ENCODE peak calls at places on chromosome 1, in six cellular contexts. One of them, this sample, is unnamed.

GRCh38 chr1:21638531-21639341 is 30.4 kb downstream of the RAP1GAP start:
- DNase-seq in AG20443: no peak
- DNase-seq in type B pancreatic cell: no peak
- DNase-seq in fibroblast of villous mesenchyme: peak
- DNase-seq in hippocampal formation: no peak
- DNase-seq in dorsolateral prefrontal cortex: no peak
- DNase-seq in this sample: no peak

GRCh38 chr1:5980314-5981008 is 11.8 kb downstream of the NPHP4 start:
- DNase-seq in AG20443: peak
- DNase-seq in type B pancreatic cell: no peak
- DNase-seq in fibroblast of villous mesenchyme: peak
- DNase-seq in hippocampal formation: no peak
- DNase-seq in dorsolateral prefrontal cortex: no peak
- DNase-seq in this sample: peak

GRCh38 chr1:182264187-182264586 is 127.4 kb downstream of the GLUL start:
- DNase-seq in AG20443: no peak
- DNase-seq in type B pancreatic cell: no peak
- DNase-seq in fibroblast of villous mesenchyme: no peak
- DNase-seq in hippocampal formation: no peak
- DNase-seq in dorsolateral prefrontal cortex: no peak
- DNase-seq in this sample: no peak

GRCh38 chr1:220321758-220322157 is 49.5 kb upstream of the RAB3GAP2 start:
- DNase-seq in AG20443: no peak
- DNase-seq in type B pancreatic cell: no peak
- DNase-seq in fibroblast of villous mesenchyme: no peak
- DNase-seq in hippocampal formation: no peak
- DNase-seq in dorsolateral prefrontal cortex: no peak
- DNase-seq in this sample: no peak

GRCh38 chr1:13819637-13820036 is 119.6 kb downstream of the PRDM2 start:
- DNase-seq in AG20443: no peak
- DNase-seq in type B pancreatic cell: no peak
- DNase-seq in fibroblast of villous mesenchyme: no peak
- DNase-seq in hippocampal formation: no peak
- DNase-seq in dorsolateral prefrontal cortex: no peak
- DNase-seq in this sample: no peak

GRCh38 chr1:3453891-3454810 is at the start of gene ARHGEF16:
- DNase-seq in AG20443: peak
- DNase-seq in type B pancreatic cell: no peak
- DNase-seq in fibroblast of villous mesenchyme: peak
- DNase-seq in hippocampal formation: no peak
- DNase-seq in dorsolateral prefrontal cortex: no peak
- DNase-seq in this sample: no peak

GRCh38 chr1:147245129-147245528 is 2.6 kb downstream of the CHD1L start:
- DNase-seq in AG20443: no peak
- DNase-seq in type B pancreatic cell: no peak
- DNase-seq in fibroblast of villous mesenchyme: no peak
- DNase-seq in hippocampal formation: no peak
- DNase-seq in dorsolateral prefrontal cortex: no peak
- DNase-seq in this sample: no peak

GRCh38 chr1:89271616-89272015 is 1.0 kb downstream of the GBP5 start:
- DNase-seq in AG20443: peak
- DNase-seq in type B pancreatic cell: no peak
- DNase-seq in fibroblast of villous mesenchyme: peak
- DNase-seq in hippocampal formation: no peak
- DNase-seq in dorsolateral prefrontal cortex: no peak
- DNase-seq in this sample: no peak

GRCh38 chr1:53783056-53783455 is 44.1 kb upstream of the GLIS1 start:
- DNase-seq in AG20443: peak
- DNase-seq in type B pancreatic cell: no peak
- DNase-seq in fibroblast of villous mesenchyme: no peak
- DNase-seq in hippocampal formation: no peak
- DNase-seq in dorsolateral prefrontal cortex: no peak
- DNase-seq in this sample: no peak

GRCh38 chr1:6367381-6368007 is 26.1 kb downstream of the ACOT7 start:
- DNase-seq in AG20443: no peak
- DNase-seq in type B pancreatic cell: no peak
- DNase-seq in fibroblast of villous mesenchyme: no peak
- DNase-seq in hippocampal formation: peak
- DNase-seq in dorsolateral prefrontal cortex: peak
- DNase-seq in this sample: peak

GRCh38 chr1:83905315-83905907 is 93.5 kb downstream of the TTLL7 start:
- DNase-seq in AG20443: no peak
- DNase-seq in type B pancreatic cell: no peak
- DNase-seq in fibroblast of villous mesenchyme: peak
- DNase-seq in hippocampal formation: no peak
- DNase-seq in dorsolateral prefrontal cortex: no peak
- DNase-seq in this sample: no peak

GRCh38 chr1:168465942-168466702 is 77.7 kb downstream of the XCL2 start:
- DNase-seq in AG20443: no peak
- DNase-seq in type B pancreatic cell: no peak
- DNase-seq in fibroblast of villous mesenchyme: peak
- DNase-seq in hippocampal formation: no peak
- DNase-seq in dorsolateral prefrontal cortex: no peak
- DNase-seq in this sample: no peak

This sample was measured in occipital lobe.